ENCODE peak calls at places on chromosome 19, in four cellular contexts. S is CD8-positive, alpha-beta T cell; N is prostate gland; Z is mesenchymal stem cell. I is an unnamed sample. For H3K36me3, the result is how much of the 10 kb centered on the place peaks cover.

GRCh38 chr19:42313096-42313839 is at the start of gene TMEM145:
- DNase-seq in N (peak), S (no peak), Z (peak), I (no peak)

GRCh38 chr19:39408392-39409206 is 2.0 kb downstream of the ZFP36 start:
- DNase-seq in N (peak), Z (peak), S (peak), I (no peak)

GRCh38 chr19:55590109-55590508 is 9.2 kb downstream of the FIZ1 start:
- DNase-seq in N (no peak), Z (no peak), S (no peak), I (no peak)

GRCh38 chr19:29145756-29146155 is 67.2 kb downstream of the UQCRFS1 start:
- DNase-seq in Z (no peak), S (no peak), N (no peak), I (no peak)

GRCh38 chr19:55132453-55133129 is 15.2 kb upstream of the PPP1R12C start:
- DNase-seq in S (no peak), N (no peak), Z (no peak), I (no peak)

GRCh38 chr19:18798384-18799352 is 7.6 kb upstream of the COMP start:
- DNase-seq in S (no peak), Z (no peak), N (no peak), I (no peak)

GRCh38 chr19:41218615-41219507 is at the start of gene AXL:
- DNase-seq in S (no peak), Z (peak), N (peak), I (peak)

GRCh38 chr19:5627395-5627904 is 4.6 kb downstream of the SAFB start:
- DNase-seq in N (no peak), Z (peak), S (no peak), I (peak)

GRCh38 chr19:42132851-42133528 is 744 bp upstream of the POU2F2 start:
- DNase-seq in N (peak), S (peak), Z (peak), I (no peak)

GRCh38 chr19:6223461-6224307 is 56.1 kb downstream of the MLLT1 start:
- DNase-seq in Z (no peak), N (no peak), S (no peak), I (no peak)

GRCh38 chr19:3986260-3987041 is 1.2 kb upstream of the EEF2 start:
- DNase-seq in N (no peak), S (peak), Z (peak), I (peak)

GRCh38 chr19:5587071-5587455 is 19.3 kb upstream of the TINCR start:
- DNase-seq in N (no peak), Z (no peak), S (no peak), I (no peak)

GRCh38 chr19:28519950-28520861 is 692.7 kb downstream of the UQCRFS1 start:
- DNase-seq in Z (no peak), N (no peak), S (no peak), I (no peak)

GRCh38 chr19:41409288-41409687 is 11.7 kb downstream of the BCKDHA start:
- DNase-seq in S (no peak), N (peak), Z (peak), I (no peak)

GRCh38 chr19:574658-575526 is 2.5 kb downstream of the BSG start:
- DNase-seq in Z (peak), S (no peak), N (no peak), I (peak)

GRCh38 chr19:6425732-6426686 is 1.4 kb upstream of the KHSRP start:
- DNase-seq in N (no peak), S (no peak), Z (no peak), I (no peak)

GRCh38 chr19:5972355-5972731 is 5.6 kb downstream of the RANBP3 start:
- DNase-seq in N (no peak), Z (no peak), S (no peak), I (no peak)

GRCh38 chr19:2213799-2214198 is 22.3 kb downstream of the PLEKHJ1 start:
- DNase-seq in N (no peak), S (no peak), Z (no peak), I (no peak)

GRCh38 chr19:36140289-36141038 is 598 bp downstream of the CAPNS1 start:
- DNase-seq in N (peak), Z (peak), S (peak), I (peak)

GRCh38 chr19:47124937-47125668 is 5.5 kb upstream of the SAE1 start:
- DNase-seq in Z (peak), S (peak), N (no peak), I (peak)

GRCh38 chr19:49665301-49666119 is at the start of the genes BCL2L12 and IRF3:
- DNase-seq in N (peak), Z (peak), S (peak), I (peak)

GRCh38 chr19:15466851-15467733 is 2.7 kb upstream of the RASAL3 start:
- DNase-seq in S (peak), Z (peak), N (no peak), I (peak)

GRCh38 chr19:40614595-40615411 is 13.6 kb downstream of the LTBP4 start:
- DNase-seq in S (peak), Z (peak), N (peak), I (peak)

GRCh38 chr19:53907690-53908089 is 1.4 kb upstream of the CACNG7 start:
- DNase-seq in S (no peak), N (no peak), Z (no peak), I (no peak)

GRCh38 chr19:42596391-42597071 is 1.8 kb upstream of the CEACAM8 start:
- DNase-seq in N (peak), Z (no peak), S (peak), I (no peak)

GRCh38 chr19:35176183-35176570 is 21.6 kb downstream of the FXYD5 start:
- DNase-seq in Z (no peak), N (no peak), S (no peak), I (no peak)

GRCh38 chr19:57389730-57390598 is at the start of gene ZNF548:
- DNase-seq in N (peak), Z (peak), S (peak), I (peak)

GRCh38 chr19:47369923-47370625 is 21.0 kb downstream of the DHX34 start:
- DNase-seq in S (no peak), Z (peak), N (no peak), I (peak)

GRCh38 chr19:53870485-53870844 is 2.8 kb downstream of the MYADM start:
- DNase-seq in N (no peak), S (no peak), Z (peak), I (no peak)

GRCh38 chr19:1076951-1077350 is 10.0 kb downstream of the ARHGAP45 start:
- DNase-seq in S (peak), N (no peak), Z (no peak), I (no peak)

GRCh38 chr19:29139227-29139626 is 73.7 kb downstream of the UQCRFS1 start:
- DNase-seq in S (no peak), Z (no peak), N (no peak), I (no peak)

GRCh38 chr19:48962029-48962848 is 2.9 kb upstream of the FTL start:
- DNase-seq in N (peak), Z (peak), S (peak), I (no peak)

GRCh38 chr19:48608798-48609263 is 2.3 kb downstream of the SPACA4 start:
- DNase-seq in S (peak), Z (no peak), N (no peak), I (peak)

GRCh38 chr19:4452230-4452990 is 5.2 kb downstream of the UBXN6 start:
- DNase-seq in S (no peak), Z (no peak), N (no peak), I (no peak)

GRCh38 chr19:51018745-51019543 is 565 bp downstream of the KLK10 start:
- DNase-seq in Z (no peak), S (no peak), N (peak), I (no peak)

GRCh38 chr19:11737964-11738745 is 591 bp downstream of the ZNF823 start:
- DNase-seq in Z (peak), S (peak), N (peak), I (peak)

GRCh38 chr19:3440082-3440481 is 40.2 kb downstream of the SMIM24 start:
- DNase-seq in S (peak), Z (no peak), N (no peak), I (no peak)

GRCh38 chr19:10602330-10603083 is 15.4 kb upstream of the AP1M2 start:
- DNase-seq in N (peak), S (peak), Z (peak), I (peak)

GRCh38 chr19:14405758-14406644 is 13.1 kb downstream of the DDX39A start:
- DNase-seq in Z (peak), S (peak), N (peak), I (peak)

GRCh38 chr19:14407889-14408640 is 11.1 kb downstream of the DDX39A start:
- DNase-seq in Z (no peak), N (no peak), S (no peak), I (no peak)

GRCh38 chr19:14404322-14404721 is 14.8 kb downstream of the DDX39A start:
- DNase-seq in N (no peak), Z (no peak), S (no peak), I (no peak)

GRCh38 chr19:14406645-14407331 is 12.4 kb downstream of the DDX39A start:
- DNase-seq in S (no peak), N (no peak), Z (no peak), I (no peak)

DNA sequence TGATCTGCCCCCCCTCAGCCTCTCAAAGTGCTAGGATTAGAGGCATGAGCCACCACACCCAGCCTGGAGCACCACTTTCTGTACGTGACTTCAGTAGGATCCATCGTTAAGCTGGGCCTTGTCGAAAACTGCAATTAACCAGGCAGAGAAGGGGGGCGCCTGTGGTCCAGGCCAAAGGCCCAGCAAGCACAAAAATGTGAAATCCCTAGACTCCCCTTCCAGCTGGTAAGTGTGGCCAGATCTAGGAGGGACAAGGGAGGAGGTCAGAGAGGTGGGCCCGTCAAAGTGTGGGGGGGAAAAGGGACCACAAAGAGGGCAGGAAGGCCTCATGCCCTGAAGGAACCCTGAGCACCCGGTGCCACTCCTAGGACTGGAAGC is 13.8 kb downstream of the DDX39A start:
- DNase-seq in Z (no peak), N (no peak), S (no peak), I (no peak)
- H3K36me3 ChIP-seq in Z (half or more), N (under half), S (half or more), I (half or more)

DNA sequence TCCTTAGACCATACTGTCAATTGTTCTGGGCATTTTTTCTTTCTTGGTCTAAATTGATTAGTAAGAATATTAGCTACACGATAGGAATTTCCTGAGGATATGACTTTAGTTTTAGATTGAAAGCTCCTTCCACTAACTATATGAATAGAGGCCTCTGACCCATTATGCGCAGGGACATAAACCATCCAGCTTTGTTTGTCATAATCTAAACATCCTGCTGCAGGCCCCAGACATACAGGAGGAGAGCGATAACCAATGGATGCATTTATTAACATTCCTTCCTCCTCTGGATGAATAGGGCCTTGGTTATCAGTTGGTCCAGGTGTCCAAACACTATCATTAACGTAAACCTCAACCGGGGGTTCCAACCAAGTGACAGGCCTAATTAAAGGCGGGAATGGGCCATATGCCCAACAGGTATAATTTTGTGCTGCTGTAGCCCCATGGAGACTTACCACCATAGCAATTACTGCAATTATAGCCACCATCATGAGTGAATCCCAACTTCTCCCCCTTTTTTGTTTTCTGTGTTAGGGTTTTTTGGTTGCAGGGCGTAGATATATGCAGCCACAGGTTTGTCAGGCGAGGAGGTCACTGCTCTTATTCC is 32.6 kb downstream of the CLEC4M start:
- DNase-seq in Z (no peak), N (no peak), S (no peak), I (no peak)
- H3K36me3 ChIP-seq in Z (under half), N (under half), S (under half), I (under half)

GRCh38 chr19:52296400-52296772 is 583 bp upstream of the ZNF480 start:
- DNase-seq in N (no peak), S (no peak), Z (no peak), I (no peak)

GRCh38 chr19:52297601-52298358 is 811 bp downstream of the ZNF480 start:
- DNase-seq in N (peak), Z (peak), S (no peak), I (no peak)

GRCh38 chr19:52296773-52297600 is at the start of gene ZNF480:
- DNase-seq in N (peak), S (peak), Z (peak), I (peak)

GRCh38 chr19:52286256-52286655 is 10.7 kb upstream of the ZNF480 start:
- DNase-seq in N (no peak), Z (no peak), S (no peak), I (no peak)

GRCh38 chr19:52291781-52292180 is 5.2 kb upstream of the ZNF480 start:
- DNase-seq in Z (no peak), S (no peak), N (no peak), I (no peak)
- H3K36me3 ChIP-seq in Z (under half), S (under half), N (under half), I (under half)

GRCh38 chr19:9150650-9151049 is 10.5 kb downstream of the ZNF317 start:
- DNase-seq in Z (no peak), N (no peak), S (no peak), I (no peak)

GRCh38 chr19:9148687-9149086 is 8.5 kb downstream of the ZNF317 start:
- DNase-seq in N (no peak), S (no peak), Z (no peak), I (no peak)

GRCh38 chr19:9151367-9151766 is 11.2 kb downstream of the ZNF317 start:
- DNase-seq in N (no peak), S (peak), Z (no peak), I (no peak)

GRCh38 chr19:9146882-9147281 is 6.7 kb downstream of the ZNF317 start:
- DNase-seq in N (no peak), S (no peak), Z (no peak), I (no peak)

GRCh38 chr19:9149976-9150375 is 9.8 kb downstream of the ZNF317 start:
- DNase-seq in N (no peak), S (no peak), Z (no peak), I (no peak)
- H3K36me3 ChIP-seq in N (under half), S (under half), Z (half or more), I (under half)

DNA sequence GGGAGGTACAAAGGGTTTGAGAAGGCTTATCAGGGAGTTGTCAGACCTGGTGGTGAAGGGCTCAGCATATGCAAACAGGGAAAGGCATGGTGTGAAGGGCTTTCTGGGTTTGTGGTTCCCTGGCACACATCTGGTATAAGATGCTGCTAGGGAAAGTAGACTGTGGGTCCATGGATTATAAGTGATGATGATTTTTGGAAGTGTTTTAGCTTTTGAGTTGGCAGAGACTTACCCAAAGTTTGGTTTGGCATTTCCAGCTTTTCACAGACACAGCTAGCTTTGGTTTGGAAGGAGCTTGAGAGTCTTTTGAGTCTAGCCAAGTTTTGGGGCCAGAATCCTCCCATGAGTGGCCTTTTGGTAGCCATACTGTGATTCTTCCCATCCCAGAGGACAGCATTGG is 2.3 kb downstream of the TRIM28 start:
- DNase-seq in Z (no peak), N (no peak), S (no peak), I (no peak)
- H3K36me3 ChIP-seq in Z (half or more), N (under half), S (under half), I (under half)

GRCh38 chr19:38105574-38105973 is 118.4 kb downstream of the DPF1 start:
- DNase-seq in N (no peak), Z (no peak), S (no peak), I (no peak)

GRCh38 chr19:38111898-38112297 is 112.1 kb downstream of the DPF1 start:
- DNase-seq in N (no peak), S (no peak), Z (no peak), I (no peak)

GRCh38 chr19:38101723-38102122 is 122.3 kb downstream of the DPF1 start:
- DNase-seq in Z (no peak), N (no peak), S (no peak), I (no peak)

DNA sequence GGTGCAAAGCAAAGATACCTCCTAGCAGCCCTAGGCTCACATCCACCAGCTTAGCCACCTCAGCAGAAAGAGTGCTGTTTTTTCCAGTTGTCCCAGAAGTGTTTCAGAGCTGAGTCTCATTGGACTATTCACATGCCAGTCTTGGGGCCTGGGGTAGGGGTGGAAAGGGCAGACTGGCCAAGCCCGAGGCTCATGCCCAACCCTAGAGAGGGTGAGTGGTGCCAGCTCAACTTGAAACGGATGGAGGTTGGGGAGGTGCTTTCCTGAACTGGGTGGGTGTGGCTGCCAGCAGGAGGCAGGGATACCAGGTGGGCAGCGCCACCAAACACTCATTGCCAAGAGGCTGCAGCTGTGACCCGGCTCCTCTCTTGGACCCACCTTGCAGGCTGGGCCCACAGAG is 116.9 kb downstream of the DPF1 start:
- DNase-seq in Z (no peak), S (no peak), N (no peak), I (no peak)
- H3K36me3 ChIP-seq in Z (half or more), S (under half), N (under half), I (half or more)

GRCh38 chr19:31559494-31559893 is 210.3 kb upstream of the TSHZ3 start:
- DNase-seq in N (no peak), S (no peak), Z (no peak), I (no peak)
- H3K36me3 ChIP-seq in N (under half), S (under half), Z (under half), I (under half)

GRCh38 chr19:8457802-8458201 is 13.0 kb downstream of the HNRNPM start:
- DNase-seq in Z (no peak), N (no peak), S (no peak), I (no peak)

GRCh38 chr19:8459520-8460260 is 14.9 kb downstream of the HNRNPM start:
- DNase-seq in S (no peak), Z (peak), N (no peak), I (peak)

GRCh38 chr19:8460516-8461298 is 15.9 kb downstream of the HNRNPM start:
- DNase-seq in N (no peak), S (no peak), Z (no peak), I (no peak)

GRCh38 chr19:8458380-8458779 is 13.6 kb downstream of the HNRNPM start:
- DNase-seq in N (no peak), S (no peak), Z (peak), I (no peak)

GRCh38 chr19:8459095-8459494 is 14.3 kb downstream of the HNRNPM start:
- DNase-seq in N (no peak), S (no peak), Z (no peak), I (no peak)
- H3K36me3 ChIP-seq in N (under half), S (under half), Z (half or more), I (under half)

DNA sequence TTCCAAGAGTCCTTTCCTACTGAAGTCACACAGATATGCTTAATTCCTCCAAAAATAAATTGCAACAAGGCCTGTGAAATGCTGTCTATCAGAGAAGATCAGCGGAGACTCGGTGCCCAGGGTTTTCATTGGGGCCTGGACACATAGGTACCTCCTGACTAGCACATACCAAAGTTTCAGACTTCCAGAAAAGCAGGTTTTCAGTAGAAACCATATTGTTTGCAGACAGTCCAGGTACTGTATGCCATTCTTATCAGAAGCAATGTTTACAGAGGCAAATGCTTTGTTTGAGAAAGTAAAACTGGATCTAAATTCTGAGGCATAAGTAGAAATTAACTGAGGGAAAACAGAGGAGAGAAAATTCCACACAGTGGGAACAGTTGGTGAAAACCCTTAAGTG is 12.8 kb downstream of the ZNF229 start:
- DNase-seq in S (no peak), Z (no peak), N (no peak), I (no peak)
- H3K36me3 ChIP-seq in S (under half), Z (under half), N (under half), I (under half)